ENCODE peak calls at places on chromosome 15, in five cellular contexts. R is heart right ventricle, V is mammary epithelial cell, Y is PC-3, O is heart left ventricle. G is an unnamed sample. For H3K4me1, the result is how much of the 10 kb centered on the place peaks cover.

GRCh38 chr15:48965972-48966371 is 2.3 kb upstream of the SHC4 start:
- DNase-seq in R (no peak), V (peak), Y (peak), O (no peak), G (no peak)

GRCh38 chr15:52021892-52022540 is 3.0 kb downstream of the MAPK6 start:
- DNase-seq in R (no peak), V (no peak), Y (no peak), O (no peak), G (no peak)

GRCh38 chr15:75731248-75732100 is 18.8 kb upstream of the CSPG4 start:
- DNase-seq in R (peak), V (no peak), Y (no peak), O (peak), G (no peak)

GRCh38 chr15:51181905-51182304 is 87.2 kb upstream of the TNFAIP8L3 start:
- DNase-seq in R (no peak), V (no peak), Y (no peak), O (no peak), G (no peak)

GRCh38 chr15:57345584-57345983 is 30.7 kb upstream of the CGNL1 start:
- DNase-seq in R (no peak), V (no peak), Y (peak), O (no peak), G (peak)

GRCh38 chr15:90266061-90266431 is 574 bp downstream of the NGRN start:
- DNase-seq in R (peak), V (no peak), Y (peak), O (no peak), G (peak)

GRCh38 chr15:40340740-40341400 is at the start of gene CCDC9B:
- DNase-seq in R (peak), V (peak), Y (peak), O (peak), G (no peak)

GRCh38 chr15:82314769-82315518 is 34.3 kb downstream of the GOLGA6L10 start:
- DNase-seq in R (no peak), V (no peak), Y (no peak), O (peak), G (no peak)

GRCh38 chr15:75751116-75751875 is 38.6 kb upstream of the CSPG4 start:
- DNase-seq in R (no peak), V (no peak), Y (no peak), O (no peak), G (no peak)

GRCh38 chr15:87144775-87145174 is 1065.1 kb downstream of the AGBL1 start:
- DNase-seq in R (no peak), V (peak), Y (peak), O (no peak), G (no peak)

GRCh38 chr15:101258238-101259144 is 6.6 kb upstream of the CHSY1 start:
- DNase-seq in R (peak), V (no peak), Y (peak), O (no peak), G (no peak)

GRCh38 chr15:35723852-35724251 is 177.9 kb upstream of the DPH6 start:
- DNase-seq in R (no peak), V (no peak), Y (peak), O (no peak), G (no peak)

GRCh38 chr15:88649286-88649733 is 10.5 kb downstream of the ISG20 start:
- DNase-seq in R (peak), V (peak), Y (peak), O (peak), G (no peak)

GRCh38 chr15:43505723-43506122 is 11.7 kb upstream of the MAP1A start:
- DNase-seq in R (no peak), V (no peak), Y (no peak), O (no peak), G (no peak)

GRCh38 chr15:67840747-67841634 is 1.1 kb upstream of the RNU6-1 start:
- DNase-seq in R (no peak), V (no peak), Y (peak), O (no peak), G (no peak)

GRCh38 chr15:42374810-42375209 is 15.5 kb downstream of the CAPN3 start:
- DNase-seq in R (no peak), V (no peak), Y (no peak), O (no peak), G (no peak)

DNA sequence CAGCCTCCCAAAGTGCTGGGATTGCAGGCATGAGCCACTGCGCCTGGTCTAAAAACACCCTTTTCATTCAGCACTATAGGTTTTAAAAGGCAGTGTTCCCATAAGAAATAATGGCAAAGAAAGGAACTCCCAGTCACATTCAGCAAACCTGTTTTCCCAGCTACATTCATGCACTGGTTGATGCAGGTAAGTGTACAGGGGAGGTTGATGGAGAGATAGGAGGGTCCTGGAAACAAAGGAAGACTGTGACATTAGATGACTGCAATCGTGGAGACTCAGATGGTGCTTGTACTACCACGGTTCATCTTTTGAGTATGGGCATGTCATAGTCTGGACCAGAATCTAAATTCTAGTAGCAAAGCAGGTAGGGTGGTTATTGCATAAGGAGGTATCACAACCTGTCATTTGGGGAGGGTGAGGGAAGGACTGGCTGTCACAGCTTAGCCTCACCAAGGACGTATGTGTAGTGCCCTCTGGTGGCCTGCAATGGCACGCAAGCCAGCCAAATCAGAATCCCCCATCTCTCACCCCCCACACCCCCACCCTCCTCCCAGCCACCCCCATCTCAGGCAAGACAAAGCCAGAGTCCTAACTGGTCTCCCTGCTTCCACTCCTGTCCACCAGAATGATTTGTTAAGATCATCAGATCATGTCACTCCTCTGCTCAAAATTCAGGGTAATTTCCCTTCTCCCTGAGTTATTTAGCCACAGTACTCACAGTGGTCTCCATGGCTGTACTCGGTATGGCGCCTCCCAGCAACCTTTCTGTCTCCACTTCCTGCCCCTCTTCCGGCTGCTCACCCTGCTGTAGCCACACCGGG is 28.8 kb upstream of the UBL7 start:
- DNase-seq in R (peak), V (peak), Y (peak), O (no peak), G (peak)
- H3K4me3 ChIP-seq in R (no peak), V (no peak), Y (no peak), O (no peak), G (no peak)

GRCh38 chr15:84934942-84935729 is 46.5 kb upstream of the PDE8A start:
- DNase-seq in R (no peak), V (no peak), Y (no peak), O (no peak), G (peak)
- TF ChIP-seq CTCF in R (peak), V (no peak), Y (peak), O (no peak), G (peak)

DNA sequence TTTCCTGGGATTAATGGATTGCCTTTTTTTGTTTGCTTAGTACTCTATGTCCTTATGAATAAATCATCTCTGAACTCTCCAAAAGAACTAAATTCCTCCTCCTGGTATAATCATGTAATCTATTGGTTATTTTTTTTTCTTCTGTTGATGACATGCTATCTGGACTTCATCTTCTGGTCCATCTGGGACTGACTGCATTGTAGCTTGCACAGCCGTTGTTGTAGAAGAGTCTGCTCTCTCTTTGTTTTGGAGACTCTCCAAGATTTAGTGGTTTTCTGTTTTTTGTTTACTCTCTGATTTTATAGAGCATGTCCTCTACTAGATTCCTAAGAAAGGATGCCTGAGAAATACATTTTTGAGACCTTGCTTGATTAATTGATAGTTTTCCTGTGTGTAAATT is 19.1 kb downstream of the IREB2 start:
- DNase-seq in R (no peak), V (peak), Y (peak), O (no peak), G (no peak)
- H3K4me1 ChIP-seq in R (half or more), V (under half), Y (under half), O (half or more), G (under half)

DNA sequence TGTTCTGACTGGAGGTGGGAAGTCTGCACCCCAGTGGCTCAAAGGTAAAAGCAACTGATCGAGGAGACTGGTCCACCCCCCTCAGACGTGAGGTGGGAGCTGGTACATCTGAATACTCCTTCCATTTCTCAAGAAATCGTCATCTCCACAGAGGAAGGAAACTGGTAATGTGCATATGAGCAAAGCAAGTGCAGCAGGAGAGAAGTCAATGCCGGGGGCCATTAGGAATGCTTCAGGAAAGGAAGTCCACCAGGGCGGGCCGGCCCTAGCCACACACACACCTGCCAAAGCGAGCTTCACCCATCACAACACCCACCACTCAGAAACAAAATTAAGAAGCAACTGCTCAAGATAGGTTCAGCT is 8.5 kb downstream of the TBC1D2B start:
- DNase-seq in R (no peak), V (no peak), Y (no peak), O (no peak), G (no peak)
- H3K4me3 ChIP-seq in R (no peak), V (no peak), Y (no peak), O (peak), G (no peak)

G was measured in Caco-2.